ENCODE peak calls at places on chromosomes 12 and 14, in five cellular contexts. K is NCI-H146; U is hypothalamus; H is PC-3; S is effector CD4-positive, alpha-beta T cell. M is an unnamed sample.

GRCh38 chr12:46154221-46154975 is 114.4 kb downstream of the SLC38A1 start:
- DNase-seq in K (no peak), U (no peak), H (peak), S (no peak), M (peak)

GRCh38 chr14:103679351-103679750 is 35.9 kb downstream of the XRCC3 start:
- DNase-seq in K (no peak), U (no peak), H (peak), S (no peak), M (peak)

GRCh38 chr12:47762850-47763440 is 4.3 kb upstream of the RAPGEF3 start:
- DNase-seq in K (no peak), U (no peak), H (no peak), S (no peak), M (no peak)

GRCh38 chr12:42296503-42297109 is 29.3 kb downstream of the ZCRB1 start:
- DNase-seq in K (peak), U (no peak), H (peak), S (no peak), M (no peak)

GRCh38 chr12:26240329-26240815 is 45.0 kb downstream of the SSPN start:
- DNase-seq in K (no peak), U (no peak), H (no peak), S (no peak), M (no peak)

GRCh38 chr12:96981053-96981452 is 74.0 kb downstream of the NEDD1 start:
- DNase-seq in K (peak), U (no peak), H (peak), S (no peak), M (no peak)

GRCh38 chr12:54432815-54433164 is 13.7 kb upstream of the ITGA5 start:
- DNase-seq in K (no peak), U (no peak), H (no peak), S (no peak), M (no peak)

GRCh38 chr12:5794156-5794555 is 150.9 kb downstream of the ANO2 start:
- DNase-seq in K (no peak), U (no peak), H (no peak), S (no peak), M (no peak)

GRCh38 chr12:2477009-2477766 is 317.6 kb upstream of the FKBP4 start:
- DNase-seq in K (no peak), U (no peak), H (no peak), S (no peak), M (no peak)

GRCh38 chr12:58575281-58575680 is 345.0 kb downstream of the LRIG3 start:
- DNase-seq in K (no peak), U (no peak), H (peak), S (no peak), M (no peak)

GRCh38 chr12:91877461-91878230 is 268.0 kb downstream of the BTG1 start:
- DNase-seq in K (peak), U (no peak), H (no peak), S (peak), M (no peak)

GRCh38 chr12:52494518-52494917 is 1.5 kb upstream of the KRT6A start:
- DNase-seq in K (no peak), U (no peak), H (peak), S (no peak), M (peak)

GRCh38 chr14:31084385-31084784 is 58.2 kb upstream of the STRN3 start:
- DNase-seq in K (no peak), U (no peak), H (no peak), S (no peak), M (no peak)

GRCh38 chr12:15193927-15194326 is 27.3 kb downstream of the RERG start:
- DNase-seq in K (no peak), U (no peak), H (no peak), S (no peak), M (no peak)

GRCh38 chr12:64256166-64256800 is 34.2 kb upstream of the KICS2 start:
- DNase-seq in K (peak), U (no peak), H (peak), S (no peak), M (peak)

GRCh38 chr12:98644433-98644711 is 216 bp downstream of the IKBIP start:
- DNase-seq in K (peak), U (no peak), H (no peak), S (no peak), M (no peak)

GRCh38 chr12:124428792-124429281 is 133.9 kb downstream of the RFLNA start:
- DNase-seq in K (no peak), U (no peak), H (no peak), S (no peak), M (no peak)

GRCh38 chr12:2411586-2412304 is 359.0 kb downstream of the CACNA1C start:
- DNase-seq in K (no peak), U (no peak), H (no peak), S (no peak), M (no peak)

GRCh38 chr12:56520025-56520810 is 1.4 kb upstream of the RBMS2 start:
- DNase-seq in K (no peak), U (no peak), H (no peak), S (no peak), M (no peak)

GRCh38 chr12:13142747-13143146 is 39.3 kb upstream of the GSG1 start:
- DNase-seq in K (no peak), U (no peak), H (no peak), S (no peak), M (no peak)

GRCh38 chr12:15726029-15726756 is 63.0 kb downstream of the EPS8 start:
- DNase-seq in K (peak), U (no peak), H (no peak), S (no peak), M (no peak)

GRCh38 chr14:63840981-63841380 is 11.8 kb upstream of the SYNE2 start:
- DNase-seq in K (no peak), U (no peak), H (peak), S (peak), M (peak)

GRCh38 chr14:59484611-59485174 is 376 bp downstream of the JKAMP start:
- DNase-seq in K (no peak), U (no peak), H (peak), S (no peak), M (no peak)

GRCh38 chr12:96502949-96503532 is 13.7 kb downstream of the CFAP54 start:
- DNase-seq in K (no peak), U (no peak), H (no peak), S (no peak), M (no peak)